ENCODE peak calls at places on chromosomes 1 and 21, in seven cellular contexts. H is astrocyte of the spinal cord, L is fibroblast of the aortic adventitia, Q is T follicular helper cell, I is GM23338, E is tibial artery, U is SW480. W is an unnamed sample.

GRCh38 chr1:1344672-1345361 is 4.4 kb downstream of the DVL1 start:
- DNase-seq in H (peak; percentile 56), L (peak; percentile 58), Q (no peak), I (no peak), E (no peak), U (peak; percentile 86), W (peak; percentile 80)

GRCh38 chr1:195663549-195664280 is 944.5 kb downstream of the KCNT2 start:
- DNase-seq in H (peak; percentile 84), L (peak; percentile 71), Q (no peak), I (no peak), E (no peak), U (no peak), W (peak; percentile 26)

GRCh38 chr1:195908121-195908520 is 700.1 kb downstream of the KCNT2 start:
- DNase-seq in H (peak; percentile 8), L (peak; percentile 2), Q (no peak), I (no peak), E (no peak), U (no peak), W (no peak)

GRCh38 chr1:235127774-235128452 is 724 bp downstream of the TOMM20 start:
- DNase-seq in H (peak; percentile 10), L (peak; percentile 34), Q (no peak), I (no peak), E (no peak), U (no peak), W (peak; percentile 13)

GRCh38 chr1:228368801-228369607 is 37.6 kb downstream of the TRIM11 start:
- DNase-seq in H (no peak), L (peak; percentile 35), Q (no peak), I (no peak), E (peak; percentile 16), U (no peak), W (no peak)

GRCh38 chr1:83901547-83902155 is 97.3 kb downstream of the TTLL7 start:
- DNase-seq in H (peak; percentile 66), L (peak; percentile 63), Q (no peak), I (no peak), E (no peak), U (peak; percentile 5), W (peak; percentile 86)

GRCh38 chr1:207311888-207312603 is 9.4 kb upstream of the CD55 start:
- DNase-seq in H (no peak), L (no peak), Q (no peak), I (no peak), E (no peak), U (no peak), W (no peak)

GRCh38 chr1:30902653-30903290 is 5.8 kb downstream of the SDC3 start:
- DNase-seq in H (no peak), L (no peak), Q (no peak), I (no peak), E (no peak), U (no peak), W (no peak)

GRCh38 chr1:158329807-158330206 is 1.5 kb downstream of the CD1B start:
- DNase-seq in H (no peak), L (no peak), Q (no peak), I (peak; percentile 36), E (no peak), U (no peak), W (no peak)

GRCh38 chr1:109307363-109308021 is 681 bp upstream of the MYBPHL start:
- DNase-seq in H (no peak), L (no peak), Q (no peak), I (no peak), E (no peak), U (no peak), W (no peak)

GRCh38 chr1:109547412-109548320 is 749 bp upstream of the GNAI3 start:
- DNase-seq in H (no peak), L (peak; percentile 26), Q (no peak), I (peak; percentile 40), E (no peak), U (no peak), W (no peak)

GRCh38 chr1:93845554-93846150 is 33.4 kb downstream of the DNTTIP2 start:
- DNase-seq in H (peak; percentile 90), L (peak; percentile 95), Q (no peak), I (peak; percentile 78), E (no peak), U (peak; percentile 72), W (peak; percentile 80)

GRCh38 chr1:216528816-216529215 is 105.6 kb upstream of the USH2A start:
- DNase-seq in H (no peak), L (no peak), Q (no peak), I (no peak), E (no peak), U (no peak), W (no peak)

GRCh38 chr1:18536943-18537342 is 56.2 kb downstream of the KLHDC7A start:
- DNase-seq in H (no peak), L (no peak), Q (no peak), I (no peak), E (no peak), U (no peak), W (no peak)

GRCh38 chr1:102239247-102239646 is 242.5 kb upstream of the OLFM3 start:
- DNase-seq in H (no peak), L (no peak), Q (no peak), I (no peak), E (no peak), U (no peak), W (no peak)

GRCh38 chr21:45894891-45895777 is 86.4 kb upstream of the COL6A1 start:
- DNase-seq in H (no peak), L (no peak), Q (no peak), I (no peak), E (no peak), U (no peak), W (no peak)

GRCh38 chr1:89912073-89912472 is 82.8 kb upstream of the ZNF326 start:
- DNase-seq in H (no peak), L (no peak), Q (no peak), I (peak; percentile 54), E (no peak), U (no peak), W (no peak)

GRCh38 chr21:20721151-20721550 is 277.1 kb upstream of the NCAM2 start:
- DNase-seq in H (peak; percentile 57), L (no peak), Q (no peak), I (no peak), E (no peak), U (no peak), W (no peak)

GRCh38 chr1:67747667-67748066 is 62.7 kb downstream of the GADD45A start:
- DNase-seq in H (peak; percentile 45), L (peak; percentile 73), Q (no peak), I (no peak), E (no peak), U (peak; percentile 40), W (peak; percentile 85)

GRCh38 chr1:41751804-41752513 is 166.8 kb downstream of the HIVEP3 start:
- DNase-seq in H (peak; percentile 89), L (no peak), Q (no peak), I (no peak), E (no peak), U (no peak), W (peak; percentile 62)

GRCh38 chr1:40439247-40439646 is 11.0 kb upstream of the ZFP69B start:
- DNase-seq in H (no peak), L (no peak), Q (no peak), I (no peak), E (no peak), U (no peak), W (no peak)

GRCh38 chr1:201351617-201352016 is 25.9 kb downstream of the TNNT2 start:
- DNase-seq in H (no peak), L (no peak), Q (no peak), I (no peak), E (no peak), U (no peak), W (no peak)